ENCODE peak calls at places on chromosomes 16 and 17, in nine cellular contexts. U, F, V, J, Q, N, Z, D and R are unnamed samples.
A peak's percentile ranks its signal among the peaks of the same experiment; 100 is the strongest.

GRCh38 chr16:72928089-72928981 is 119.6 kb downstream of the ZFHX3 start:
- DNase-seq in U (no peak), F (no peak), V (no peak), J (no peak), Q (no peak), N (no peak), Z (no peak), D (no peak), R (no peak)

GRCh38 chr17:15502315-15503112 is 35.1 kb upstream of the CDRT4 start:
- DNase-seq in U (peak; percentile 86), F (peak; percentile 79), V (no peak), J (peak; percentile 89), Q (peak; percentile 92), N (peak; percentile 94), Z (peak; percentile 7), D (peak; percentile 98), R (peak; percentile 96)

GRCh38 chr17:41419712-41420111 is 4.7 kb downstream of the KRT37 start:
- DNase-seq in U (no peak), F (no peak), V (no peak), J (no peak), Q (no peak), N (no peak), Z (no peak), D (no peak), R (no peak)

GRCh38 chr17:59972778-59973177 is 8.2 kb upstream of the RNFT1 start:
- DNase-seq in U (no peak), F (no peak), V (no peak), J (no peak), Q (no peak), N (no peak), Z (no peak), D (peak; percentile 22), R (no peak)

GRCh38 chr16:24610421-24610765 is 71.0 kb downstream of the RBBP6 start:
- DNase-seq in U (peak; percentile 44), F (no peak), V (peak; percentile 23), J (no peak), Q (peak; percentile 21), N (no peak), Z (no peak), D (peak; percentile 21), R (no peak)

GRCh38 chr17:8698142-8699050 is 46.2 kb downstream of the CCDC42 start:
- DNase-seq in U (no peak), F (peak; percentile 58), V (no peak), J (peak; percentile 55), Q (peak; percentile 20), N (no peak), Z (no peak), D (peak; percentile 63), R (no peak)

GRCh38 chr16:47503936-47504335 is 42.8 kb downstream of the PHKB start:
- DNase-seq in U (no peak), F (no peak), V (no peak), J (no peak), Q (peak; percentile 68), N (no peak), Z (no peak), D (no peak), R (no peak)

GRCh38 chr17:11853321-11854151 is 143.7 kb downstream of the ZNF18 start:
- DNase-seq in U (peak; percentile 8), F (no peak), V (no peak), J (no peak), Q (no peak), N (no peak), Z (no peak), D (no peak), R (no peak)

GRCh38 chr16:87836346-87836843 is 32.9 kb downstream of the SLC7A5 start:
- DNase-seq in U (no peak), F (no peak), V (no peak), J (no peak), Q (no peak), N (no peak), Z (no peak), D (no peak), R (no peak)

GRCh38 chr16:27748868-27749546 is 199.1 kb downstream of the KATNIP start:
- DNase-seq in U (peak; percentile 73), F (no peak), V (peak; percentile 56), J (no peak), Q (peak; percentile 23), N (peak; percentile 66), Z (no peak), D (peak; percentile 88), R (peak; percentile 38)

GRCh38 chr17:74522381-74523090 is 8.7 kb downstream of the CD300LB start:
- DNase-seq in U (no peak), F (peak; percentile 43), V (no peak), J (no peak), Q (no peak), N (no peak), Z (no peak), D (no peak), R (no peak)

GRCh38 chr17:73705594-73705993 is 61.3 kb upstream of the SDK2 start:
- DNase-seq in U (peak; percentile 22), F (no peak), V (no peak), J (peak; percentile 83), Q (no peak), N (peak; percentile 10), Z (no peak), D (peak; percentile 86), R (no peak)

GRCh38 chr17:47274319-47275069 is 20.9 kb downstream of the ITGB3 start:
- DNase-seq in U (no peak), F (no peak), V (no peak), J (no peak), Q (no peak), N (no peak), Z (no peak), D (no peak), R (no peak)

GRCh38 chr17:45700171-45701090 is 83.7 kb upstream of the CRHR1 start:
- DNase-seq in U (no peak), F (no peak), V (peak; percentile 94), J (no peak), Q (no peak), N (no peak), Z (no peak), D (no peak), R (no peak)

GRCh38 chr17:57102122-57102521 is 17.1 kb downstream of the AKAP1 start:
- DNase-seq in U (no peak), F (no peak), V (no peak), J (no peak), Q (no peak), N (no peak), Z (no peak), D (no peak), R (no peak)

GRCh38 chr16:65756163-65756562 is 610.3 kb upstream of the CDH5 start:
- DNase-seq in U (no peak), F (no peak), V (no peak), J (peak; percentile 36), Q (no peak), N (no peak), Z (no peak), D (no peak), R (no peak)

GRCh38 chr17:45704251-45704650 is 79.9 kb upstream of the CRHR1 start:
- DNase-seq in U (no peak), F (no peak), V (no peak), J (no peak), Q (no peak), N (no peak), Z (no peak), D (no peak), R (no peak)

GRCh38 chr16:69236319-69236718 is 49.4 kb downstream of the SNTB2 start:
- DNase-seq in U (no peak), F (no peak), V (no peak), J (no peak), Q (no peak), N (no peak), Z (no peak), D (no peak), R (no peak)